ENCODE peak calls at places on chromosomes 13 and 19, in five cellular contexts. One of them, this sample, is unnamed.
A peak's percentile ranks its signal among the peaks of the same experiment; 100 is the strongest.

GRCh38 chr19:42657551-42657950 is 62.8 kb upstream of the CEACAM8 start:
- DNase-seq in HepG2: no peak
- DNase-seq in K562: no peak
- DNase-seq in SK-N-SH: no peak
- DNase-seq in GM12878: no peak
- DNase-seq in this sample: no peak

GRCh38 chr13:63184693-63185092 is 1769.0 kb upstream of the PCDH20 start:
- DNase-seq in HepG2: peak; percentile 2
- DNase-seq in K562: no peak
- DNase-seq in SK-N-SH: no peak
- DNase-seq in GM12878: no peak
- DNase-seq in this sample: no peak

GRCh38 chr19:55578761-55579747 is 1.6 kb downstream of the ZNF579 start:
- DNase-seq in HepG2: no peak
- DNase-seq in K562: no peak
- DNase-seq in SK-N-SH: no peak
- DNase-seq in GM12878: no peak
- DNase-seq in this sample: no peak

GRCh38 chr19:33819875-33820781 is 23.5 kb downstream of the KCTD15 start:
- DNase-seq in HepG2: peak; percentile 53
- DNase-seq in K562: peak; percentile 85
- DNase-seq in SK-N-SH: peak; percentile 36
- DNase-seq in GM12878: no peak
- DNase-seq in this sample: no peak

GRCh38 chr19:31152906-31153305 is 196.3 kb downstream of the TSHZ3 start:
- DNase-seq in HepG2: no peak
- DNase-seq in K562: no peak
- DNase-seq in SK-N-SH: no peak
- DNase-seq in GM12878: no peak
- DNase-seq in this sample: no peak

GRCh38 chr13:97141564-97142005 is 80.5 kb upstream of the MBNL2 start:
- DNase-seq in HepG2: peak; percentile 96
- DNase-seq in K562: peak; percentile 32
- DNase-seq in SK-N-SH: no peak
- DNase-seq in GM12878: peak; percentile 23
- DNase-seq in this sample: no peak

GRCh38 chr13:106446011-106446410 is 89.5 kb downstream of the EFNB2 start:
- DNase-seq in HepG2: no peak
- DNase-seq in K562: no peak
- DNase-seq in SK-N-SH: no peak
- DNase-seq in GM12878: no peak
- DNase-seq in this sample: no peak

GRCh38 chr13:33723365-33723764 is 94.6 kb upstream of the RFC3 start:
- DNase-seq in HepG2: peak; percentile 32
- DNase-seq in K562: no peak
- DNase-seq in SK-N-SH: no peak
- DNase-seq in GM12878: no peak
- DNase-seq in this sample: no peak

GRCh38 chr19:58067240-58067912 is 8.3 kb downstream of the ZNF135 start:
- DNase-seq in HepG2: no peak
- DNase-seq in K562: no peak
- DNase-seq in SK-N-SH: no peak
- DNase-seq in GM12878: no peak
- DNase-seq in this sample: no peak

GRCh38 chr19:12791345-12792047 is at the start of gene JUNB:
- DNase-seq in HepG2: peak; percentile 88
- DNase-seq in K562: peak; percentile 80
- DNase-seq in SK-N-SH: peak; percentile 91
- DNase-seq in GM12878: peak; percentile 86
- DNase-seq in this sample: no peak

GRCh38 chr19:13110099-13110610 is 6.4 kb downstream of the TRMT1 start:
- DNase-seq in HepG2: no peak
- DNase-seq in K562: no peak
- DNase-seq in SK-N-SH: no peak
- DNase-seq in GM12878: no peak
- DNase-seq in this sample: no peak

GRCh38 chr13:28585557-28585956 is 73.4 kb upstream of the POMP start:
- DNase-seq in HepG2: no peak
- DNase-seq in K562: no peak
- DNase-seq in SK-N-SH: no peak
- DNase-seq in GM12878: no peak
- DNase-seq in this sample: no peak

GRCh38 chr19:44539991-44540390 is 10.5 kb upstream of the CEACAM20 start:
- DNase-seq in HepG2: no peak
- DNase-seq in K562: no peak
- DNase-seq in SK-N-SH: no peak
- DNase-seq in GM12878: no peak
- DNase-seq in this sample: no peak

GRCh38 chr13:25943081-25943480 is 108.7 kb downstream of the SHISA2 start:
- DNase-seq in HepG2: no peak
- DNase-seq in K562: no peak
- DNase-seq in SK-N-SH: no peak
- DNase-seq in GM12878: no peak
- DNase-seq in this sample: no peak

GRCh38 chr13:23212621-23213020 is 31.8 kb downstream of the SGCG start:
- DNase-seq in HepG2: no peak
- DNase-seq in K562: no peak
- DNase-seq in SK-N-SH: no peak
- DNase-seq in GM12878: no peak
- DNase-seq in this sample: no peak

GRCh38 chr19:16618248-16618647 is 9.8 kb downstream of the MED26 start:
- DNase-seq in HepG2: no peak
- DNase-seq in K562: no peak
- DNase-seq in SK-N-SH: no peak
- DNase-seq in GM12878: no peak
- DNase-seq in this sample: no peak

GRCh38 chr13:90299238-90299637 is 1048.2 kb upstream of the MIR17HG start:
- DNase-seq in HepG2: no peak
- DNase-seq in K562: no peak
- DNase-seq in SK-N-SH: no peak
- DNase-seq in GM12878: no peak
- DNase-seq in this sample: no peak

GRCh38 chr13:100674363-100674847 is at the start of gene TMTC4:
- DNase-seq in HepG2: peak; percentile 7
- DNase-seq in K562: peak; percentile 45
- DNase-seq in SK-N-SH: peak; percentile 87
- DNase-seq in GM12878: no peak
- DNase-seq in this sample: peak; percentile 44

GRCh38 chr13:50690020-50690419 is 153.5 kb downstream of the DLEU7 start:
- DNase-seq in HepG2: no peak
- DNase-seq in K562: no peak
- DNase-seq in SK-N-SH: no peak
- DNase-seq in GM12878: no peak
- DNase-seq in this sample: no peak

GRCh38 chr13:101977475-101977874 is 424.4 kb downstream of the FGF14 start:
- DNase-seq in HepG2: no peak
- DNase-seq in K562: no peak
- DNase-seq in SK-N-SH: peak; percentile 9
- DNase-seq in GM12878: no peak
- DNase-seq in this sample: no peak

GRCh38 chr13:42064966-42065365 is 16.5 kb downstream of the DGKH start:
- DNase-seq in HepG2: no peak
- DNase-seq in K562: no peak
- DNase-seq in SK-N-SH: no peak
- DNase-seq in GM12878: no peak
- DNase-seq in this sample: no peak

GRCh38 chr13:73922728-73923393 is 211.3 kb downstream of the KLF12 start:
- DNase-seq in HepG2: no peak
- DNase-seq in K562: no peak
- DNase-seq in SK-N-SH: peak; percentile 39
- DNase-seq in GM12878: no peak
- DNase-seq in this sample: no peak

GRCh38 chr13:79917628-79918027 is 423.3 kb downstream of the SPRY2 start:
- DNase-seq in HepG2: no peak
- DNase-seq in K562: no peak
- DNase-seq in SK-N-SH: no peak
- DNase-seq in GM12878: no peak
- DNase-seq in this sample: no peak

GRCh38 chr19:3115916-3116602 is 19.8 kb upstream of the GNA15 start:
- DNase-seq in HepG2: no peak
- DNase-seq in K562: no peak
- DNase-seq in SK-N-SH: no peak
- DNase-seq in GM12878: no peak
- DNase-seq in this sample: no peak
- TF ChIP-seq TAF1 in HepG2: no peak
- TF ChIP-seq TAF1 in K562: no peak
- TF ChIP-seq TAF1 in SK-N-SH: no peak
- TF ChIP-seq TAF1 in GM12878: no peak
- TF ChIP-seq TAF1 in this sample: no peak

GRCh38 chr13:85140192-85140591 is 659.0 kb downstream of the SLITRK6 start:
- DNase-seq in HepG2: no peak
- DNase-seq in K562: no peak
- DNase-seq in SK-N-SH: no peak
- DNase-seq in GM12878: no peak
- DNase-seq in this sample: no peak

GRCh38 chr13:85142351-85142750 is 656.9 kb downstream of the SLITRK6 start:
- DNase-seq in HepG2: no peak
- DNase-seq in K562: no peak
- DNase-seq in SK-N-SH: no peak
- DNase-seq in GM12878: no peak
- DNase-seq in this sample: no peak

GRCh38 chr13:85137516-85137915 is 661.7 kb downstream of the SLITRK6 start:
- DNase-seq in HepG2: no peak
- DNase-seq in K562: no peak
- DNase-seq in SK-N-SH: peak; percentile 44
- DNase-seq in GM12878: no peak
- DNase-seq in this sample: no peak

DNA sequence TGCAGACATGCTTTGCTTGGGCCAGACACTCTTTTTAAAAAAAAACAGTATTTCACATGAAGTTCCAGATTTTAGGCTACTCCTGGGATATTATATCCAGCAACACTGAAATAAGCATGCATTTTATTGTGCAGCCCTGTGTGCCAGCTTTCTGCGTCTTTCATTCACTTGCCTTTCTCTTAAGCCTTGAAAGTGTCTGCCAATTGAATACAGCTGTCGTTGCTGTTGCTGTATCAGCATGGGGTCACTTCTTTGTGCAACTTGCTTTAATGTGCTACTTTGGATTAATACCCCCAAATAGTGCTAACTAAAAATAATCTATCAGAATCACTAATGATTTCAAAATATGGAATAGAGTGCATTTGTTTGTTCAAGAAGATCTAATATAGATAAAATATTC is 657.8 kb downstream of the SLITRK6 start:
- DNase-seq in HepG2: no peak
- DNase-seq in K562: no peak
- DNase-seq in SK-N-SH: no peak
- DNase-seq in GM12878: no peak
- DNase-seq in this sample: no peak
- TF ChIP-seq POLR2AphosphoS5 in HepG2: no peak
- TF ChIP-seq POLR2AphosphoS5 in K562: no peak
- TF ChIP-seq POLR2AphosphoS5 in SK-N-SH: no peak
- TF ChIP-seq POLR2AphosphoS5 in GM12878: no peak
- TF ChIP-seq POLR2AphosphoS5 in this sample: no peak

GRCh38 chr19:29872224-29872731 is 60.5 kb downstream of the CCNE1 start:
- DNase-seq in HepG2: no peak
- DNase-seq in K562: peak; percentile 50
- DNase-seq in SK-N-SH: peak; percentile 49
- DNase-seq in GM12878: no peak
- DNase-seq in this sample: no peak

GRCh38 chr19:29871143-29871542 is 59.4 kb downstream of the CCNE1 start:
- DNase-seq in HepG2: no peak
- DNase-seq in K562: no peak
- DNase-seq in SK-N-SH: no peak
- DNase-seq in GM12878: no peak
- DNase-seq in this sample: no peak

GRCh38 chr19:29873801-29874575 is 62.2 kb downstream of the CCNE1 start:
- DNase-seq in HepG2: no peak
- DNase-seq in K562: no peak
- DNase-seq in SK-N-SH: peak; percentile 49
- DNase-seq in GM12878: no peak
- DNase-seq in this sample: no peak

GRCh38 chr19:29875931-29876330 is 64.1 kb downstream of the CCNE1 start:
- DNase-seq in HepG2: no peak
- DNase-seq in K562: no peak
- DNase-seq in SK-N-SH: no peak
- DNase-seq in GM12878: no peak
- DNase-seq in this sample: no peak

GRCh38 chr19:29873024-29873800 is 61.4 kb downstream of the CCNE1 start:
- DNase-seq in HepG2: no peak
- DNase-seq in K562: peak; percentile 83
- DNase-seq in SK-N-SH: peak; percentile 96
- DNase-seq in GM12878: no peak
- DNase-seq in this sample: peak; percentile 82
- TF ChIP-seq TAF1 in HepG2: peak; percentile 26
- TF ChIP-seq TAF1 in K562: no peak
- TF ChIP-seq TAF1 in SK-N-SH: no peak
- TF ChIP-seq TAF1 in GM12878: no peak
- TF ChIP-seq TAF1 in this sample: no peak

GRCh38 chr19:15178629-15179308 is 22.0 kb downstream of the NOTCH3 start:
- DNase-seq in HepG2: no peak
- DNase-seq in K562: no peak
- DNase-seq in SK-N-SH: no peak
- DNase-seq in GM12878: no peak
- DNase-seq in this sample: no peak

GRCh38 chr19:15180451-15181390 is 20.1 kb downstream of the NOTCH3 start:
- DNase-seq in HepG2: peak; percentile 37
- DNase-seq in K562: peak; percentile 88
- DNase-seq in SK-N-SH: no peak
- DNase-seq in GM12878: no peak
- DNase-seq in this sample: no peak

GRCh38 chr19:15175609-15176008 is 25.2 kb downstream of the NOTCH3 start:
- DNase-seq in HepG2: no peak
- DNase-seq in K562: no peak
- DNase-seq in SK-N-SH: no peak
- DNase-seq in GM12878: no peak
- DNase-seq in this sample: no peak

GRCh38 chr19:15173746-15174404 is 26.9 kb downstream of the NOTCH3 start:
- DNase-seq in HepG2: peak; percentile 40
- DNase-seq in K562: no peak
- DNase-seq in SK-N-SH: no peak
- DNase-seq in GM12878: no peak
- DNase-seq in this sample: no peak

DNA sequence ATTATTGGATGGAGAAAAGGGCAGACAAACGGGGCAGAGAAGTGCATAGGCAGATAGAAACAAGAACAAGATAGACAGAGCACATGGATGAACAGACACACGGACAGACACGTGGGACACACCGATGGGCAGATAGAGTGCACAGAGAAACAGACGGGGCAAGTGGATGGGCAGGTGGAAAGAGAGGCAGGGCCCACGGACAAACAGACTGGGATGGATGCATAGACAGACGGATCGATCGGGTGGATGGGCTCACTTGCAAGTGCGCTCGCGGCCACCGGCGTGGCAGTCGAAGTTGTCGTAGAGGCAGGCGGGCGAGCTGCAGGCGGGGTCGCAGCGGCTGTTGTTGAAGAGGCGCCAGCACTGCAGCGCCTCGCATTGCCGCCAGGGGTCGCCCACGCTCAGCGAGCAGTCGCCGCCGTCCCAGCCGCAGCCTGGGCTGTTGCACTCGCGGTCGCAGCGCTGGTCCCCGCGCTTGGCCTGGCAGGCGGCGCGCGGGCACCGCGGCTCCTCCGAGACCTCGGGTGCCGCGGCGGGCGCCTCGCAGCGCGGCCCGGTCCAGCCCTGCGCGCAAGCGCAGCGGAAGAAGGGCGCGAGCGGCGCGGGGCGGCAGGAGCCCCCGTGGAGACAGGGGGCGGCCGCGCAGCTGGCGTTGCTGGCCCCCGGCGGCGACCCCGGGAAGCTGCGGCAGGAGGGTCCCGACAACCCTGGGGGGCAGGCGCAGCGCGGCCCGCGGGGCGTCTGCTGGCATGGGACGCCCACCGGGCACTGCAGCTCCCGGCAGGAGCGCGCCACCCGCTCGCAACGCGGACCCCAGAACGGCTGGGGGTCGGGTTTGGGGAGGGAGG is 23.3 kb downstream of the NOTCH3 start:
- DNase-seq in HepG2: peak; percentile 54
- DNase-seq in K562: peak; percentile 80
- DNase-seq in SK-N-SH: peak; percentile 95
- DNase-seq in GM12878: peak; percentile 4
- DNase-seq in this sample: peak; percentile 86
- TF ChIP-seq POLR2AphosphoS5 in HepG2: no peak
- TF ChIP-seq POLR2AphosphoS5 in K562: no peak
- TF ChIP-seq POLR2AphosphoS5 in SK-N-SH: no peak
- TF ChIP-seq POLR2AphosphoS5 in GM12878: no peak
- TF ChIP-seq POLR2AphosphoS5 in this sample: no peak

This sample was measured in GM12891.